ENCODE peak calls at places on chromosomes 3 and 15, in five cellular contexts. M is cardiac muscle cell, L is Caki2, Z is CD14-positive monocyte, X is nucleus accumbens. A is an unnamed sample.

GRCh38 chr15:55564347-55565145 is 23.6 kb downstream of the PYGO1 start:
- DNase-seq in M (no peak), L (no peak), Z (no peak), X (no peak), A (no peak)

GRCh38 chr3:109018828-109019227 is 65.1 kb upstream of the GUCA1C start:
- DNase-seq in M (no peak), L (no peak), Z (no peak), X (no peak), A (no peak)

GRCh38 chr15:52417501-52417900 is 111.2 kb downstream of the MYO5A start:
- DNase-seq in M (peak), L (no peak), Z (no peak), X (no peak), A (no peak)

GRCh38 chr3:159884661-159885402 is 103.8 kb upstream of the IL12A start:
- DNase-seq in M (peak), L (peak), Z (no peak), X (no peak), A (no peak)

GRCh38 chr3:66450389-66451022 is 50.3 kb downstream of the LRIG1 start:
- DNase-seq in M (peak), L (no peak), Z (no peak), X (no peak), A (no peak)

GRCh38 chr3:55647675-55648074 is 160.6 kb upstream of the WNT5A start:
- DNase-seq in M (no peak), L (no peak), Z (no peak), X (no peak), A (peak)

GRCh38 chr3:39124876-39125836 is 17.7 kb downstream of the TTC21A start:
- DNase-seq in M (peak), L (no peak), Z (no peak), X (no peak), A (peak)

GRCh38 chr3:154955907-154956533 is 124.1 kb upstream of the MME start:
- DNase-seq in M (no peak), L (no peak), Z (no peak), X (no peak), A (no peak)

GRCh38 chr3:58375209-58375608 is 42.5 kb downstream of the PXK start:
- DNase-seq in M (no peak), L (no peak), Z (no peak), X (no peak), A (no peak)